ENCODE peak calls at places on chromosomes 1 and 21, in nine cellular contexts. T is WTC11; U is CD8-positive, alpha-beta T cell; E is thyroid gland; Y is breast epithelium; O is pancreas; N is heart right ventricle; W is cardiac fibroblast; X is AG09309. H is an unnamed sample.

GRCh38 chr1:212607206-212607923 is 1.2 kb upstream of the ATF3 start:
- DNase-seq in T (no peak), U (no peak), E (peak), Y (no peak), O (peak), N (peak), W (no peak), X (no peak), H (peak)

GRCh38 chr1:17540255-17541001 is 930 bp downstream of the ARHGEF10L start:
- DNase-seq in T (peak), U (no peak), E (peak), Y (no peak), O (peak), N (peak), W (peak), X (no peak), H (no peak)

GRCh38 chr1:212234431-212235298 is 50.5 kb upstream of the PPP2R5A start:
- DNase-seq in T (no peak), U (no peak), E (peak), Y (no peak), O (no peak), N (no peak), W (peak), X (peak), H (peak)

GRCh38 chr21:34524671-34525601 is 12.9 kb upstream of the KCNE1 start:
- DNase-seq in T (peak), U (no peak), E (no peak), Y (no peak), O (peak), N (no peak), W (peak), X (no peak), H (no peak)

GRCh38 chr1:214327519-214327918 is 46.6 kb downstream of the SMYD2 start:
- DNase-seq in T (no peak), U (no peak), E (no peak), Y (no peak), O (no peak), N (no peak), W (no peak), X (no peak), H (no peak)

GRCh38 chr21:25179116-25179515 is 428.2 kb downstream of the MRPL39 start:
- DNase-seq in T (no peak), U (no peak), E (no peak), Y (no peak), O (no peak), N (no peak), W (peak), X (no peak), H (no peak)

GRCh38 chr1:31196685-31197084 is 43.0 kb downstream of the NKAIN1 start:
- DNase-seq in T (no peak), U (no peak), E (no peak), Y (no peak), O (no peak), N (no peak), W (peak), X (peak), H (no peak)

GRCh38 chr1:247440001-247440620 is 17.8 kb downstream of the OR2B11 start:
- DNase-seq in T (no peak), U (no peak), E (no peak), Y (no peak), O (no peak), N (no peak), W (no peak), X (no peak), H (peak)

GRCh38 chr1:232059726-232060360 is 433.3 kb downstream of the DISC1 start:
- DNase-seq in T (no peak), U (no peak), E (peak), Y (no peak), O (no peak), N (no peak), W (no peak), X (no peak), H (no peak)

GRCh38 chr1:169943963-169944526 is 50.3 kb upstream of the SCYL3 start:
- DNase-seq in T (no peak), U (no peak), E (no peak), Y (no peak), O (no peak), N (no peak), W (no peak), X (no peak), H (no peak)

GRCh38 chr1:204463125-204464060 is 31.2 kb downstream of the PIK3C2B start:
- DNase-seq in T (no peak), U (no peak), E (no peak), Y (no peak), O (peak), N (peak), W (peak), X (no peak), H (no peak)

GRCh38 chr1:215523906-215524305 is 43.2 kb upstream of the KCTD3 start:
- DNase-seq in T (no peak), U (no peak), E (no peak), Y (no peak), O (no peak), N (no peak), W (peak), X (no peak), H (no peak)

GRCh38 chr1:179127163-179127895 is 45.5 kb downstream of the TOR3A start:
- DNase-seq in T (no peak), U (no peak), E (no peak), Y (no peak), O (no peak), N (no peak), W (peak), X (no peak), H (no peak)

GRCh38 chr1:30603081-30603858 is 120.1 kb downstream of the MATN1 start:
- DNase-seq in T (no peak), U (no peak), E (no peak), Y (no peak), O (no peak), N (no peak), W (no peak), X (no peak), H (no peak)

GRCh38 chr1:119294728-119295127 is 73.9 kb upstream of the HAO2 start:
- DNase-seq in T (no peak), U (no peak), E (no peak), Y (no peak), O (no peak), N (no peak), W (no peak), X (no peak), H (no peak)

GRCh38 chr21:36125513-36126121 is 9.3 kb upstream of the CBR3 start:
- DNase-seq in T (peak), U (peak), E (peak), Y (no peak), O (peak), N (no peak), W (peak), X (no peak), H (no peak)

GRCh38 chr1:228986093-228986904 is 251.0 kb downstream of the RHOU start:
- DNase-seq in T (no peak), U (no peak), E (peak), Y (no peak), O (no peak), N (peak), W (peak), X (no peak), H (no peak)

GRCh38 chr1:110554871-110555801 is 36.2 kb upstream of the KCNA10 start:
- DNase-seq in T (peak), U (peak), E (peak), Y (no peak), O (peak), N (peak), W (peak), X (no peak), H (no peak)

GRCh38 chr21:36209626-36210171 is 53.1 kb downstream of the DOP1B start:
- DNase-seq in T (peak), U (peak), E (peak), Y (no peak), O (no peak), N (no peak), W (peak), X (peak), H (no peak)

GRCh38 chr1:78370779-78371482 is 119.8 kb upstream of the PTGFR start:
- DNase-seq in T (no peak), U (no peak), E (no peak), Y (no peak), O (no peak), N (no peak), W (peak), X (peak), H (no peak)

GRCh38 chr1:41493117-41493536 is 8.6 kb upstream of the EDN2 start:
- DNase-seq in T (no peak), U (no peak), E (no peak), Y (no peak), O (no peak), N (no peak), W (peak), X (no peak), H (no peak)

GRCh38 chr1:184854456-184855180 is 100.0 kb upstream of the EDEM3 start:
- DNase-seq in T (no peak), U (no peak), E (no peak), Y (no peak), O (no peak), N (no peak), W (peak), X (no peak), H (no peak)

GRCh38 chr1:201885531-201886075 is 3.1 kb upstream of the SHISA4 start:
- DNase-seq in T (no peak), U (no peak), E (peak), Y (no peak), O (peak), N (no peak), W (peak), X (no peak), H (no peak)

GRCh38 chr1:76247261-76247852 is 172.8 kb downstream of the ST6GALNAC3 start:
- DNase-seq in T (no peak), U (no peak), E (no peak), Y (no peak), O (no peak), N (no peak), W (no peak), X (no peak), H (no peak)

GRCh38 chr1:202658766-202659165 is 51.5 kb downstream of the SYT2 start:
- DNase-seq in T (no peak), U (no peak), E (no peak), Y (no peak), O (no peak), N (no peak), W (no peak), X (no peak), H (no peak)

GRCh38 chr1:209040351-209040750 is 543.2 kb upstream of the CAMK1G start:
- DNase-seq in T (no peak), U (no peak), E (no peak), Y (no peak), O (no peak), N (no peak), W (no peak), X (no peak), H (no peak)

GRCh38 chr1:51520700-51521248 is 1.7 kb upstream of the EPS15 start:
- DNase-seq in T (no peak), U (peak), E (no peak), Y (no peak), O (no peak), N (no peak), W (no peak), X (no peak), H (no peak)

DNA sequence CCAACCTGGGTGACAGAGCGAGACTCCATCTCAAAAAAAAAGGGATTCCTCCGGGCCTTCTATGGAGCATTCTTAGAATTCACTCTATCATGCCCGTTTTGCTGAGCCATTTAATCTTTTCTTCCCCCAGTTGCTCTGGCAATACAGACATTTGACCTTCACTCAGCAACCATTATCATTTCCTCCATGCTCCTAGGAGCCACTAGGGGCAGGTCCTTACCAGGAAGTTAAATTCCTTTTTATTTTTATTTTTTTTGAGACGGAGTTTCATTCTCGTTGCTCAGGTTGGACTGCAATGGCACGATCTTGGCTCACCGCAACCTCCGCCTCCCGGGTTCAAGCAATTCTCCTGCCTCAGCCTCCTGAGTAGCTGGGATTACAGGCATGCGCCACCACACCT is 9.7 kb upstream of the CGN start:
- DNase-seq in T (no peak), U (no peak), E (no peak), Y (no peak), O (no peak), N (no peak), W (no peak), X (no peak), H (no peak)
- TF ChIP-seq CTCF in T (no peak), U (no peak), E (no peak), Y (no peak), O (peak), N (no peak), W (peak), X (peak), H (peak)

GRCh38 chr1:100866901-100867206 is 27.8 kb downstream of the EXTL2 start:
- DNase-seq in T (no peak), U (no peak), E (no peak), Y (no peak), O (no peak), N (no peak), W (no peak), X (no peak), H (no peak)

GRCh38 chr1:100869996-100870395 is 24.6 kb downstream of the EXTL2 start:
- DNase-seq in T (no peak), U (no peak), E (no peak), Y (no peak), O (no peak), N (no peak), W (no peak), X (no peak), H (no peak)

GRCh38 chr1:100868364-100868995 is 26.2 kb downstream of the EXTL2 start:
- DNase-seq in T (no peak), U (no peak), E (no peak), Y (no peak), O (no peak), N (no peak), W (peak), X (peak), H (no peak)

GRCh38 chr1:100862591-100862990 is 32.1 kb downstream of the EXTL2 start:
- DNase-seq in T (no peak), U (no peak), E (no peak), Y (no peak), O (no peak), N (no peak), W (peak), X (peak), H (no peak)

DNA sequence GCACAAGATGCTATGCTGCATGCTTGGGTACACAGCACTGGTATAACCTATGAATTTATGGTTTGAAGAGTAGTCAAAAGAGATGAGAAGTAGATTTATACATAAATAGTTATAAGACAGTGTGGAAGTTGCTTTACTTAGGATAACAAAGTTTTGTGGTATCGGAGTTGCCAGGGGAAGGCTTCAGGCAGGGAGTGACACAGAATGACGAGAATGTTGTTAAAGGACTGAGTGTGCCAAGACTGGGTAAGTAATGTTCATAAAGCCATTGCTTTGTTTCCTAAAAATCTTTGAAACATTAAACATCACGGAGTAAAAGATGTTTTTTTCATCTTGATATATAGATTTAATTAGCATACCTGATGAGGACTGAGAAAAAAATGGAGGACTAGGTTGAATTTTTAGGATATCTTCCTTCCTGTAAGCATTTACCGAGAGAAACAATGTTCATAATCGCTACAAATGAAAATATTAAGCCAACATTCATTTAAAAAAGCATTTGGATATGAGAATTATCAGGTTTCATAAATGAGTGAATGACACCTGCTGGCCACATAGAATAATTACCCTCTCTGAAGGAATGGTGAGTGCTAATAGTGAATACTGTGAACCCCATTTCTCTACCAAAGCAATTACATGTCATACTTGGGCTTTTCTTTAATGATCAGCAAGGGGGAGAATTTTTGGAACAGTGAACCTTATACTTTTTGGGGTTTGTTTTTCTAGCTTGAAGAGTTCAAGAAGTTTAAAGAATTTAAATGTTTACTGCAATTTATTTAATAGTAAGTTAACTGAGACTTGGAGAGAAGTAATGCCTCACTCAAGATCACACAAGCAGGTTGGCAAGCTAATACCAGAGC is 28.4 kb downstream of the EXTL2 start:
- DNase-seq in T (no peak), U (no peak), E (no peak), Y (no peak), O (no peak), N (no peak), W (peak), X (peak), H (no peak)
- TF ChIP-seq CTCF in T (peak), U (peak), E (peak), Y (peak), O (peak), N (peak), W (peak), X (peak), H (peak)

DNA sequence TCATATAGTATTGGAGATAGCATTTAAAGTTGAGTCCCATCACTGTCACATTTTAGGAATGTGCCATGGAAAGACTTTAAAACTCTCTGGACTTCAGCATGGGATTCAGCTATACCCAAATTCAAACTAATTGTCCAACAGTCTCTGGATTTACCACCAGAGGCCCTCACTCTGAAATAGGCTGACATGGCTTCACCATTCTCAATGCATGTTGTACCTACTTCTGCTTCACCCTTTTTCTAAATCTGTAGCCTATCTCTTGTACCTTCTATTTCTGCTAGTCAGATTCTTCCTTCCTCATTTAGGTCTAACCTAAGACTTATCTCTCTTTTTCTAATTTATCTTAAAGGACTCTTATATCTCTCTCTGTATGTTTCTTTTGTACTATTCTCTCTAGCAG is 512.7 kb upstream of the ZRANB2 start:
- DNase-seq in T (no peak), U (no peak), E (no peak), Y (no peak), O (no peak), N (no peak), W (peak), X (no peak), H (no peak)
- TF ChIP-seq CTCF in T (no peak), U (no peak), E (no peak), Y (no peak), O (no peak), N (no peak), W (no peak), X (peak), H (no peak)

DNA sequence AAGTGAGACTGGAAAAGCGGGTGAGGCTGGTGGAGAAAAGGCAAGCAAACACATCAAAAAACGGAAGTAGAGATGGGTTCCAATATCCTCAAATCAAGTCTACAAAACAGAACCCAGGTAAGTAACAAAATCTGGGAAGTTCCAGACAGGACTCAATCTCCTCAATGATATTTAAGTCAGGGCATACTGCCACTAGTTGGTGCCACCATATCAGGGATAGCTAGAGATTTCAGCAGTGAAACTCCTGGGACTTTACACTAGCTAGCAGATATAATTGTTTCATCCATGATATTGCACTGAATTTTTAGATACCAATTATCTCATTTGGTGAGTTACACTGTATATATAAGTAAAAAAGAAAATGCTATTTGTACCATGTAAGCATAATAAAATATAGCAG is 52.0 kb downstream of the EYA3 start:
- DNase-seq in T (no peak), U (no peak), E (no peak), Y (no peak), O (no peak), N (no peak), W (no peak), X (no peak), H (no peak)
- TF ChIP-seq CTCF in T (no peak), U (no peak), E (peak), Y (no peak), O (no peak), N (peak), W (no peak), X (no peak), H (no peak)

GRCh38 chr1:183670169-183670568 is 17.1 kb upstream of the APOBEC4 start:
- DNase-seq in T (no peak), U (no peak), E (no peak), Y (no peak), O (no peak), N (no peak), W (no peak), X (no peak), H (no peak)
- TF ChIP-seq CTCF in T (no peak), U (no peak), E (no peak), Y (no peak), O (no peak), N (no peak), W (no peak), X (no peak), H (no peak)

DNA sequence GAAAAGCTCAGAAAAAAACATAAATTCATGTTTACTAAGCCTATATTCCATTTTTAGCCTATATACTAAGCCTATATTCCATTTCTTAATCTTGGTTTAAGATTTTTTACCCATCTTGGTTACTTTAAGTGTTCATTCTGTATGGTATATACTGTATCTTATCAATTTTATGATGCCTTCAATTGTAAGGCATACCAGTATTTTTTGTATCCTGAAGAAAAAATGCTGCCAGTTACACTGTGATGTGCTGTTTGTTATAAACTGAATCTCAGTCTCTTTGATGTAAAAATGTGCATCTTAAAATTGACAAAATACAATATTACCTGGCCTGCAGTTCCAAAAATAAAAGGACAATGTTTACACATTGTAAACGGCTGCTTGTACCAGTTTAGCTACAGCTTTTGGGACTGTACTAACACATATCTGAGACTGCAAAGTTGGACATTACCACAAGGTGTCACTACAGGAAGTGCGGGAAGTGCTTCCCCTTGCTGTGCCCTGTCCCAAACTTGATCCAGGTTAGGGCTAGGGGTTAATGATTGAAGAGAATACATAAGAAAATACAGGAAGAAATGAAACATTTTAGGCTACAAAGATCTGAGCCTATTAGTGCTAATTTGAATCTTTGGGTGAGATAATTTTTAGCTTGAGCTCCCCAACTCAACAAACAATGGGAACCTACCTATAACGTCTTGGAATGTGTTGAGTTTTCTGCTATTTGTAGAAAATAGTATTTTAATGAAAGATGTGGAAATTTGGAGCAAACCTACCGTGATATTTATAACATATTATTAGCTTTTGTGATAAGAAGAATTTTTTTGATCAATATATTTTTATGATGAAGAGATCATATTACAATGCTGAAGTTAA is 108.9 kb downstream of the LBR start:
- DNase-seq in T (no peak), U (no peak), E (no peak), Y (no peak), O (no peak), N (no peak), W (peak), X (peak), H (no peak)
- TF ChIP-seq CTCF in T (peak), U (peak), E (peak), Y (peak), O (peak), N (peak), W (peak), X (peak), H (peak)

H was measured in CD14-positive monocyte.